ENCODE peak calls at places on chromosomes 16 and 17, in five cellular contexts. J, E, A, Y and C are unnamed samples.

GRCh38 chr16:57764341-57765159 is 29.0 kb downstream of the KATNB1 start:
- DNase-seq in E (peak; percentile 66), Y (peak; percentile 97), A (no peak), J (peak; percentile 93), C (no peak)

GRCh38 chr17:40545660-40546059 is 19.6 kb downstream of the CCR7 start:
- DNase-seq in A (no peak), Y (no peak), E (no peak), J (no peak), C (no peak)

GRCh38 chr16:30997000-30997886 is 12.2 kb downstream of the HSD3B7 start:
- DNase-seq in A (no peak), E (no peak), Y (peak; percentile 87), J (peak; percentile 63), C (peak; percentile 74)

GRCh38 chr17:13484020-13484419 is 117.7 kb downstream of the HS3ST3A1 start:
- DNase-seq in E (no peak), Y (peak; percentile 75), J (peak; percentile 30), A (no peak), C (no peak)

GRCh38 chr17:62164712-62165377 is 99.8 kb upstream of the MED13 start:
- DNase-seq in A (no peak), Y (no peak), E (no peak), J (no peak), C (no peak)

GRCh38 chr17:61574542-61575351 is 16.3 kb downstream of the NACA2 start:
- DNase-seq in J (peak; percentile 57), A (peak; percentile 40), E (no peak), Y (peak; percentile 72), C (peak; percentile 31)

GRCh38 chr17:57480438-57481196 is 224.3 kb downstream of the MSI2 start:
- DNase-seq in J (peak; percentile 82), E (no peak), A (no peak), Y (peak; percentile 97), C (no peak)

GRCh38 chr16:4800290-4801041 is 2.0 kb downstream of the ROGDI start:
- DNase-seq in J (no peak), Y (no peak), E (peak; percentile 86), A (no peak), C (no peak)

GRCh38 chr17:63222655-63223054 is 223.5 kb downstream of the CYB561 start:
- DNase-seq in A (no peak), J (no peak), E (no peak), Y (peak; percentile 33), C (peak; percentile 8)

GRCh38 chr17:323721-324139 is 28.9 kb downstream of the RPH3AL start:
- DNase-seq in E (no peak), J (no peak), Y (no peak), A (no peak), C (no peak)

GRCh38 chr16:23355106-23355670 is 53.1 kb downstream of the SCNN1B start:
- DNase-seq in J (no peak), E (no peak), A (no peak), Y (no peak), C (no peak)

GRCh38 chr17:61770752-61771533 is 92.4 kb downstream of the BRIP1 start:
- DNase-seq in J (peak; percentile 2), A (no peak), E (no peak), Y (peak; percentile 96), C (no peak)

GRCh38 chr16:85316321-85316919 is 204.1 kb upstream of the CIBAR2 start:
- DNase-seq in A (no peak), J (peak; percentile 62), E (peak; percentile 47), Y (peak; percentile 67), C (peak; percentile 52)

GRCh38 chr17:55655777-55656176 is 66.9 kb downstream of the TMEM100 start:
- DNase-seq in Y (no peak), A (no peak), J (no peak), E (no peak), C (no peak)

GRCh38 chr17:9004132-9004960 is 17.0 kb upstream of the NTN1 start:
- DNase-seq in Y (no peak), J (no peak), E (no peak), A (no peak), C (no peak)

GRCh38 chr16:53829186-53829747 is 125.3 kb downstream of the FTO start:
- DNase-seq in Y (peak; percentile 73), E (no peak), A (no peak), J (no peak), C (no peak)

GRCh38 chr17:78746263-78746948 is 35.7 kb downstream of the CYTH1 start:
- DNase-seq in A (no peak), Y (no peak), E (no peak), J (no peak), C (no peak)